ENCODE peak calls at places on chromosomes 6 and 20, in ten cellular contexts. H is AG09319; W is stimulated activated naive CD4-positive, alpha-beta T cell treated with Interleukin-2 at 50 U/mL for 16 hours; J is CD8-positive, alpha-beta memory T cell; L is mesendoderm; T is GM13977; P is activated CD4-positive, CD25-positive, alpha-beta regulatory T cell treated with anti-CD3 and anti-CD28 coated beads, Interleukin-2, amount 50 U/mL, for 16 hours; S is HT1080; C is effector memory CD8-positive, alpha-beta T cell; Q is amygdala. F is an unnamed sample.

GRCh38 chr6:24283043-24283985 is 74.5 kb downstream of the DCDC2 start:
- DNase-seq in H (peak; percentile 14), W (no peak), J (no peak), L (peak; percentile 89), T (peak; percentile 74), P (no peak), S (peak; percentile 66), C (no peak), Q (peak; percentile 50), F (no peak)

GRCh38 chr6:30507849-30508843 is 18.8 kb downstream of the HLA-E start:
- DNase-seq in H (no peak), W (no peak), J (no peak), L (no peak), T (no peak), P (no peak), S (no peak), C (no peak), Q (no peak), F (no peak)

GRCh38 chr20:13995086-13995665 is at the start of gene MACROD2:
- DNase-seq in H (peak; percentile 60), W (no peak), J (no peak), L (peak; percentile 97), T (peak; percentile 73), P (no peak), S (peak; percentile 93), C (no peak), Q (peak; percentile 81), F (peak; percentile 33)

GRCh38 chr20:39623584-39624234 is 661.6 kb downstream of the DHX35 start:
- DNase-seq in H (no peak), W (no peak), J (no peak), L (no peak), T (no peak), P (no peak), S (peak; percentile 63), C (no peak), Q (no peak), F (no peak)

GRCh38 chr6:132190097-132190814 is 211.0 kb downstream of the MOXD1 start:
- DNase-seq in H (peak; percentile 40), W (no peak), J (no peak), L (peak; percentile 36), T (peak; percentile 11), P (no peak), S (peak; percentile 63), C (no peak), Q (no peak), F (no peak)

GRCh38 chr6:14711056-14711703 is 534.7 kb upstream of the JARID2 start:
- DNase-seq in H (no peak), W (peak; percentile 49), J (no peak), L (peak; percentile 69), T (peak; percentile 21), P (no peak), S (peak; percentile 96), C (peak; percentile 29), Q (no peak), F (peak; percentile 6)

GRCh38 chr6:5357486-5357885 is 96.2 kb downstream of the FARS2 start:
- DNase-seq in H (no peak), W (no peak), J (no peak), L (no peak), T (no peak), P (no peak), S (no peak), C (no peak), Q (no peak), F (no peak)

GRCh38 chr20:61760321-61761112 is 305.2 kb downstream of the TAF4 start:
- DNase-seq in H (no peak), W (no peak), J (no peak), L (no peak), T (no peak), P (no peak), S (no peak), C (no peak), Q (peak; percentile 19), F (no peak)

GRCh38 chr20:31707994-31708744 is 14.5 kb downstream of the BCL2L1 start:
- DNase-seq in H (no peak), W (no peak), J (no peak), L (no peak), T (no peak), P (no peak), S (no peak), C (no peak), Q (no peak), F (no peak)

GRCh38 chr6:72894091-72894490 is 272.2 kb downstream of the KCNQ5 start:
- DNase-seq in H (no peak), W (no peak), J (no peak), L (no peak), T (no peak), P (no peak), S (peak; percentile 25), C (no peak), Q (no peak), F (no peak)

GRCh38 chr6:161435426-161436065 is 161.7 kb upstream of the AGPAT4 start:
- DNase-seq in H (no peak), W (no peak), J (no peak), L (no peak), T (no peak), P (no peak), S (no peak), C (no peak), Q (no peak), F (no peak)

GRCh38 chr6:112150363-112150762 is 63.0 kb downstream of the FAM229B start:
- DNase-seq in H (peak; percentile 37), W (no peak), J (no peak), L (no peak), T (no peak), P (no peak), S (no peak), C (no peak), Q (no peak), F (no peak)

GRCh38 chr6:1315560-1316386 is 3.9 kb downstream of the FOXQ1 start:
- DNase-seq in H (no peak), W (no peak), J (no peak), L (no peak), T (peak; percentile 43), P (no peak), S (no peak), C (no peak), Q (no peak), F (no peak)

GRCh38 chr6:125953502-125953875 is 3.1 kb upstream of the HINT3 start:
- DNase-seq in H (no peak), W (no peak), J (no peak), L (peak; percentile 68), T (no peak), P (no peak), S (no peak), C (no peak), Q (no peak), F (no peak)

GRCh38 chr6:21079468-21080048 is 514.0 kb upstream of the SOX4 start:
- DNase-seq in H (no peak), W (no peak), J (no peak), L (peak; percentile 94), T (no peak), P (no peak), S (no peak), C (no peak), Q (no peak), F (no peak)

GRCh38 chr6:13709698-13710551 is 1.7 kb downstream of the RANBP9 start:
- DNase-seq in H (no peak), W (no peak), J (no peak), L (peak; percentile 52), T (peak; percentile 44), P (no peak), S (peak; percentile 18), C (no peak), Q (no peak), F (no peak)

GRCh38 chr6:35494161-35494563 is 2.7 kb downstream of the TEAD3 start:
- DNase-seq in H (no peak), W (no peak), J (no peak), L (no peak), T (no peak), P (no peak), S (no peak), C (no peak), Q (no peak), F (no peak)

GRCh38 chr20:35120012-35120701 is 27.0 kb downstream of the EDEM2 start:
- DNase-seq in H (no peak), W (no peak), J (no peak), L (no peak), T (no peak), P (no peak), S (peak; percentile 82), C (no peak), Q (no peak), F (no peak)

GRCh38 chr6:151288711-151289398 is 49.1 kb downstream of the AKAP12 start:
- DNase-seq in H (no peak), W (no peak), J (no peak), L (no peak), T (no peak), P (no peak), S (no peak), C (no peak), Q (no peak), F (no peak)

GRCh38 chr6:154593122-154593521 is 82.6 kb upstream of the CNKSR3 start:
- DNase-seq in H (no peak), W (no peak), J (no peak), L (peak; percentile 49), T (no peak), P (no peak), S (no peak), C (no peak), Q (no peak), F (no peak)

GRCh38 chr20:32390999-32391398 is 32.9 kb downstream of the ASXL1 start:
- DNase-seq in H (no peak), W (no peak), J (no peak), L (no peak), T (no peak), P (no peak), S (no peak), C (no peak), Q (no peak), F (no peak)

GRCh38 chr6:158002951-158003853 is 21.5 kb downstream of the SYNJ2 start:
- DNase-seq in H (peak; percentile 87), W (peak; percentile 51), J (no peak), L (peak; percentile 75), T (no peak), P (no peak), S (peak; percentile 75), C (no peak), Q (no peak), F (peak; percentile 57)

GRCh38 chr6:166252601-166253000 is 55.6 kb downstream of the PRR18 start:
- DNase-seq in H (no peak), W (no peak), J (no peak), L (no peak), T (no peak), P (no peak), S (no peak), C (no peak), Q (no peak), F (no peak)

GRCh38 chr6:111743859-111744692 is 129.2 kb downstream of the FYN start:
- DNase-seq in H (no peak), W (no peak), J (no peak), L (no peak), T (no peak), P (no peak), S (no peak), C (no peak), Q (peak; percentile 25), F (no peak)

GRCh38 chr20:21251278-21251677 is 51.9 kb upstream of the XRN2 start:
- DNase-seq in H (no peak), W (no peak), J (no peak), L (no peak), T (no peak), P (no peak), S (peak; percentile 72), C (no peak), Q (no peak), F (no peak)

GRCh38 chr20:2005831-2006426 is 12.1 kb upstream of the PDYN start:
- DNase-seq in H (peak; percentile 7), W (peak; percentile 32), J (peak; percentile 35), L (peak; percentile 80), T (peak; percentile 51), P (peak; percentile 21), S (peak; percentile 32), C (peak; percentile 44), Q (peak; percentile 24), F (peak; percentile 54)

GRCh38 chr6:17519120-17519519 is 81.0 kb upstream of the FAM8A1 start:
- DNase-seq in H (no peak), W (no peak), J (no peak), L (no peak), T (no peak), P (no peak), S (no peak), C (no peak), Q (no peak), F (no peak)

GRCh38 chr6:12482386-12482785 is 192.2 kb downstream of the EDN1 start:
- DNase-seq in H (no peak), W (no peak), J (no peak), L (peak; percentile 32), T (no peak), P (no peak), S (no peak), C (no peak), Q (no peak), F (no peak)

F was measured in naive thymus-derived CD8-positive, alpha-beta T cell.